ENCODE peak calls at places on chromosomes 12 and 14, in seven cellular contexts. One of them, this sample, is unnamed.
A peak's percentile ranks its signal among the peaks of the same experiment; 100 is the strongest.

GRCh38 chr12:94126067-94126466 is 22.3 kb upstream of the PLXNC1 start:
- DNase-seq in GM23248: no peak
- DNase-seq in GM23338: no peak
- DNase-seq in neural progenitor cell: no peak
- DNase-seq in SK-N-SH: no peak
- DNase-seq in MM.1S: no peak
- DNase-seq in OCI-LY7: no peak
- DNase-seq in this sample: no peak

GRCh38 chr14:99604766-99605298 is 825 bp upstream of the CCDC85C start:
- DNase-seq in GM23248: peak; percentile 77
- DNase-seq in GM23338: peak; percentile 60
- DNase-seq in neural progenitor cell: peak; percentile 82
- DNase-seq in SK-N-SH: peak; percentile 82
- DNase-seq in MM.1S: peak; percentile 11
- DNase-seq in OCI-LY7: peak; percentile 66
- DNase-seq in this sample: no peak

GRCh38 chr12:12812163-12812562 is 983 bp upstream of the DDX47 start:
- DNase-seq in GM23248: no peak
- DNase-seq in GM23338: no peak
- DNase-seq in neural progenitor cell: no peak
- DNase-seq in SK-N-SH: no peak
- DNase-seq in MM.1S: no peak
- DNase-seq in OCI-LY7: no peak
- DNase-seq in this sample: no peak

GRCh38 chr12:31874961-31875608 is 84.1 kb upstream of the RESF1 start:
- DNase-seq in GM23248: peak; percentile 50
- DNase-seq in GM23338: peak; percentile 29
- DNase-seq in neural progenitor cell: no peak
- DNase-seq in SK-N-SH: no peak
- DNase-seq in MM.1S: peak; percentile 21
- DNase-seq in OCI-LY7: peak; percentile 76
- DNase-seq in this sample: no peak

GRCh38 chr14:30623412-30624131 is 1.5 kb downstream of the SCFD1 start:
- DNase-seq in GM23248: no peak
- DNase-seq in GM23338: no peak
- DNase-seq in neural progenitor cell: no peak
- DNase-seq in SK-N-SH: no peak
- DNase-seq in MM.1S: no peak
- DNase-seq in OCI-LY7: no peak
- DNase-seq in this sample: no peak

GRCh38 chr12:61538951-61539350 is 721.3 kb upstream of the USP15 start:
- DNase-seq in GM23248: no peak
- DNase-seq in GM23338: peak; percentile 70
- DNase-seq in neural progenitor cell: peak; percentile 23
- DNase-seq in SK-N-SH: no peak
- DNase-seq in MM.1S: peak; percentile 20
- DNase-seq in OCI-LY7: peak; percentile 70
- DNase-seq in this sample: peak; percentile 26

GRCh38 chr12:113149361-113150150 is at the start of gene CFAP73:
- DNase-seq in GM23248: peak; percentile 90
- DNase-seq in GM23338: peak; percentile 98
- DNase-seq in neural progenitor cell: peak; percentile 96
- DNase-seq in SK-N-SH: peak; percentile 88
- DNase-seq in MM.1S: no peak
- DNase-seq in OCI-LY7: no peak
- DNase-seq in this sample: peak; percentile 62

GRCh38 chr14:22336031-22336430 is 253.0 kb downstream of the DAD1 start:
- DNase-seq in GM23248: no peak
- DNase-seq in GM23338: no peak
- DNase-seq in neural progenitor cell: no peak
- DNase-seq in SK-N-SH: no peak
- DNase-seq in MM.1S: no peak
- DNase-seq in OCI-LY7: no peak
- DNase-seq in this sample: no peak

GRCh38 chr12:45439039-45439438 is 223.1 kb downstream of the ANO6 start:
- DNase-seq in GM23248: peak; percentile 19
- DNase-seq in GM23338: no peak
- DNase-seq in neural progenitor cell: no peak
- DNase-seq in SK-N-SH: no peak
- DNase-seq in MM.1S: no peak
- DNase-seq in OCI-LY7: no peak
- DNase-seq in this sample: peak; percentile 8

GRCh38 chr12:79525357-79525756 is 165.4 kb downstream of the PAWR start:
- DNase-seq in GM23248: no peak
- DNase-seq in GM23338: no peak
- DNase-seq in neural progenitor cell: no peak
- DNase-seq in SK-N-SH: no peak
- DNase-seq in MM.1S: no peak
- DNase-seq in OCI-LY7: no peak
- DNase-seq in this sample: no peak

GRCh38 chr12:91680864-91681263 is 464.8 kb downstream of the BTG1 start:
- DNase-seq in GM23248: no peak
- DNase-seq in GM23338: no peak
- DNase-seq in neural progenitor cell: no peak
- DNase-seq in SK-N-SH: no peak
- DNase-seq in MM.1S: no peak
- DNase-seq in OCI-LY7: no peak
- DNase-seq in this sample: no peak

GRCh38 chr14:54909763-54910162 is 7.1 kb upstream of the GCH1 start:
- DNase-seq in GM23248: no peak
- DNase-seq in GM23338: no peak
- DNase-seq in neural progenitor cell: no peak
- DNase-seq in SK-N-SH: no peak
- DNase-seq in MM.1S: no peak
- DNase-seq in OCI-LY7: no peak
- DNase-seq in this sample: no peak

GRCh38 chr12:115597157-115597712 is 680.3 kb downstream of the MED13L start:
- DNase-seq in GM23248: peak; percentile 92
- DNase-seq in GM23338: no peak
- DNase-seq in neural progenitor cell: no peak
- DNase-seq in SK-N-SH: no peak
- DNase-seq in MM.1S: no peak
- DNase-seq in OCI-LY7: no peak
- DNase-seq in this sample: peak; percentile 16

GRCh38 chr14:101082436-101083384 is 179.2 kb upstream of the RTL1 start:
- DNase-seq in GM23248: no peak
- DNase-seq in GM23338: no peak
- DNase-seq in neural progenitor cell: no peak
- DNase-seq in SK-N-SH: no peak
- DNase-seq in MM.1S: no peak
- DNase-seq in OCI-LY7: no peak
- DNase-seq in this sample: no peak

GRCh38 chr14:64196668-64197411 is 97.3 kb downstream of the ESR2 start:
- DNase-seq in GM23248: peak; percentile 70
- DNase-seq in GM23338: peak; percentile 77
- DNase-seq in neural progenitor cell: peak; percentile 75
- DNase-seq in SK-N-SH: peak; percentile 79
- DNase-seq in MM.1S: no peak
- DNase-seq in OCI-LY7: no peak
- DNase-seq in this sample: no peak

GRCh38 chr12:53726946-53727309 is 324 bp downstream of the CALCOCO1 start:
- DNase-seq in GM23248: peak; percentile 52
- DNase-seq in GM23338: peak; percentile 55
- DNase-seq in neural progenitor cell: peak; percentile 42
- DNase-seq in SK-N-SH: no peak
- DNase-seq in MM.1S: no peak
- DNase-seq in OCI-LY7: no peak
- DNase-seq in this sample: no peak

GRCh38 chr12:86331457-86331856 is 75.3 kb upstream of the MGAT4C start:
- DNase-seq in GM23248: no peak
- DNase-seq in GM23338: no peak
- DNase-seq in neural progenitor cell: no peak
- DNase-seq in SK-N-SH: no peak
- DNase-seq in MM.1S: no peak
- DNase-seq in OCI-LY7: no peak
- DNase-seq in this sample: no peak

GRCh38 chr12:90589966-90590365 is 365.0 kb downstream of the CCER1 start:
- DNase-seq in GM23248: peak; percentile 46
- DNase-seq in GM23338: no peak
- DNase-seq in neural progenitor cell: no peak
- DNase-seq in SK-N-SH: no peak
- DNase-seq in MM.1S: no peak
- DNase-seq in OCI-LY7: no peak
- DNase-seq in this sample: no peak

GRCh38 chr12:109098142-109098652 is 800 bp downstream of the UNG start:
- DNase-seq in GM23248: peak; percentile 84
- DNase-seq in GM23338: no peak
- DNase-seq in neural progenitor cell: no peak
- DNase-seq in SK-N-SH: no peak
- DNase-seq in MM.1S: peak; percentile 38
- DNase-seq in OCI-LY7: no peak
- DNase-seq in this sample: no peak

GRCh38 chr12:109097140-109097434 is 310 bp upstream of the UNG start:
- DNase-seq in GM23248: no peak
- DNase-seq in GM23338: no peak
- DNase-seq in neural progenitor cell: no peak
- DNase-seq in SK-N-SH: no peak
- DNase-seq in MM.1S: no peak
- DNase-seq in OCI-LY7: no peak
- DNase-seq in this sample: no peak

GRCh38 chr12:109097435-109098141 is at the start of gene UNG:
- DNase-seq in GM23248: peak; percentile 99
- DNase-seq in GM23338: peak; percentile 98
- DNase-seq in neural progenitor cell: peak; percentile 99
- DNase-seq in SK-N-SH: peak; percentile 99
- DNase-seq in MM.1S: peak; percentile 97
- DNase-seq in OCI-LY7: peak; percentile 97
- DNase-seq in this sample: peak; percentile 87

GRCh38 chr12:109099426-109100020 is 2.1 kb downstream of the UNG start:
- DNase-seq in GM23248: peak; percentile 17
- DNase-seq in GM23338: no peak
- DNase-seq in neural progenitor cell: no peak
- DNase-seq in SK-N-SH: no peak
- DNase-seq in MM.1S: peak; percentile 51
- DNase-seq in OCI-LY7: no peak
- DNase-seq in this sample: no peak

DNA sequence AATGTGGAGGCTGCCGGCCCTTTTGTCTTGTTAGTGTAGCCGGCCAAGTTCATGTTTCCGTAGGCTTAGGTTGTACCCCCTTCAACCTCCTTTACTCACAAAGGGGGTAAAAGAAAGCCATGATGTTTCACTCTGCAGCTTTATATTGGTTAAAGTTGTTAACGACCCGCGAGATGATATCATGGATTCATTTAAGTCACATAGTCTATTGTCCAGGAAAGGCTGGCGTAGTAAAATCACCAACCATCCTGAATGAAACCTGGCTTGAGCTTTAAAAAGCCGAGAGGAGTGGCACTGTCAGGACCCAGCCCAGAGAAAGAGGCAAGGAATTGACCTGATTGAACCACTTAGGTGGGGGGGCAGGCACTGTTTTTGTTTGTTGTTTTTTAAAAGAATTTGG is 1.3 kb downstream of the UNG start:
- DNase-seq in GM23248: peak; percentile 53
- DNase-seq in GM23338: no peak
- DNase-seq in neural progenitor cell: peak; percentile 31
- DNase-seq in SK-N-SH: no peak
- DNase-seq in MM.1S: no peak
- DNase-seq in OCI-LY7: no peak
- DNase-seq in this sample: no peak
- TF ChIP-seq EZH2phosphoT487 in GM23248: no peak
- TF ChIP-seq EZH2phosphoT487 in GM23338: no peak
- TF ChIP-seq EZH2phosphoT487 in neural progenitor cell: no peak
- TF ChIP-seq EZH2phosphoT487 in SK-N-SH: no peak
- TF ChIP-seq EZH2phosphoT487 in MM.1S: no peak
- TF ChIP-seq EZH2phosphoT487 in OCI-LY7: no peak
- TF ChIP-seq EZH2phosphoT487 in this sample: no peak

DNA sequence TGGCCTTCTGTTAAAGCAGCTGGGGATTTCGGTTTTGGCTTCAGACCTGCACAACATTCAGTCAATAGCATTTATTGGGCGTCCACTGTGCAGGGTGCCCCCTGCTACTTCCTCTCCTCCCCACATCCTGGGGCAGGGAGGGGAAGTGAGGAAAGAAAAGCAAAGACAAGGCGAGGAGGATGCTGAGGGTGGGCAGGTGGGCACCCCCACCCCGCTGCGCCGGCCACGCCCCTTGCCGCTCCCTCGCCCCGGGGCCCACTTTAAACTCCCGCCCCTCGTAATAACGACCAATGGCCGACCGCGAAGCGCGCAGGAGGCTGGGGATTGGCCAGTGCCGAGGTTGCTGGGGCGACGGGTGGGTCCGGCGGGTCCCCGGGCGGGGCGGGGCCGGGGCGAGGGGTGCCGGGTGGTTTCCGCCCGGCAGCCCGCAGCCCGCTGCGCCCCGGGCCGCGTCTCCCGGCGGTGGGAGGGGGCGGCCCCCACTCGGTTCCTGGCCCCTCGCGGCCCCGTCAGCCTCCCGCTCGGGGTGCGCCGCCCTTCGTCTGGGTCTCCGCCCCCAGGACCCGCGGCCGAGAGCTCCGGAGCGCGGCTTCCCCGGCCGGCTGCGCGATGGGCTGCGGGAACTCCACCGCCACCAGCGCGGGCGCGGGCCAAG is at the start of gene C12orf75:
- DNase-seq in GM23248: peak; percentile 89
- DNase-seq in GM23338: peak; percentile 94
- DNase-seq in neural progenitor cell: peak; percentile 93
- DNase-seq in SK-N-SH: peak; percentile 97
- DNase-seq in MM.1S: peak; percentile 92
- DNase-seq in OCI-LY7: peak; percentile 95
- DNase-seq in this sample: peak; percentile 54
- TF ChIP-seq EZH2phosphoT487 in GM23248: no peak
- TF ChIP-seq EZH2phosphoT487 in GM23338: no peak
- TF ChIP-seq EZH2phosphoT487 in neural progenitor cell: no peak
- TF ChIP-seq EZH2phosphoT487 in SK-N-SH: no peak
- TF ChIP-seq EZH2phosphoT487 in MM.1S: no peak
- TF ChIP-seq EZH2phosphoT487 in OCI-LY7: no peak
- TF ChIP-seq EZH2phosphoT487 in this sample: no peak

GRCh38 chr12:3117628-3118027 is 40.4 kb downstream of the TSPAN9 start:
- DNase-seq in GM23248: peak; percentile 88
- DNase-seq in GM23338: no peak
- DNase-seq in neural progenitor cell: no peak
- DNase-seq in SK-N-SH: no peak
- DNase-seq in MM.1S: no peak
- DNase-seq in OCI-LY7: no peak
- DNase-seq in this sample: no peak
- TF ChIP-seq EZH2phosphoT487 in GM23248: no peak
- TF ChIP-seq EZH2phosphoT487 in GM23338: no peak
- TF ChIP-seq EZH2phosphoT487 in neural progenitor cell: no peak
- TF ChIP-seq EZH2phosphoT487 in SK-N-SH: no peak
- TF ChIP-seq EZH2phosphoT487 in MM.1S: no peak
- TF ChIP-seq EZH2phosphoT487 in OCI-LY7: no peak
- TF ChIP-seq EZH2phosphoT487 in this sample: no peak

DNA sequence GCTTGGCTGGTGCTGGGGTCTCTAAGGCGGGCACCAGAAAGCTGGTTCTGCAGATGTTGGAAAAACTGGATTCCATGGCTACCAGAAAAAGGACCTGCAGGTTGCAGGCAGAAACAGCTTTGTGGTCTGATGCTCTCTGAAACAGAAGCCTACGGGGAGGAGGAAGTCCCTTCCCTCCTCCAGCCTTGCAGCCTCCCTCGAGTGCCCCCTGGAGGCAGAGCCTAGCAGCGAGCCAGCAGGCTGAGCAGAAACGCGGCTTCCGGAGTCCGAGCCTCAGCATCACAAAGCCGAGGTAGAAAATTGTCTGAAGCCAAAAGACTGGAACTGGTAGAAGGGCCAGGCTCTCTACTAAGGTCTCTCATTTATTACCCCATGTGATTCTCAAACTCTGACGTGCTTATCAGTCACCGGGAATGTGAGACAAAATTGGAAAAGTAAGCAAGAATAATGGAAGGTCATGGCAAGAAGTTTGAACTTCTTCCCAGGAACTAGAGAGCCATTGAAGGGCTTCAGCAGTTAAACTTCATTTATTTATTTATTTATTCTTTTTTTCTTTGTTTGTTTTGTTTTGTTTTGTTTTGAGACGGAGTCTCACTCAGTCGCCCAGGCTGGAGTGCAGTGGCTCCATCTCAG is 82.2 kb upstream of the CPSF6 start:
- DNase-seq in GM23248: peak; percentile 88
- DNase-seq in GM23338: peak; percentile 95
- DNase-seq in neural progenitor cell: peak; percentile 91
- DNase-seq in SK-N-SH: peak; percentile 81
- DNase-seq in MM.1S: peak; percentile 93
- DNase-seq in OCI-LY7: peak; percentile 91
- DNase-seq in this sample: peak; percentile 69
- TF ChIP-seq EZH2phosphoT487 in GM23248: no peak
- TF ChIP-seq EZH2phosphoT487 in GM23338: no peak
- TF ChIP-seq EZH2phosphoT487 in neural progenitor cell: no peak
- TF ChIP-seq EZH2phosphoT487 in SK-N-SH: no peak
- TF ChIP-seq EZH2phosphoT487 in MM.1S: no peak
- TF ChIP-seq EZH2phosphoT487 in OCI-LY7: no peak
- TF ChIP-seq EZH2phosphoT487 in this sample: no peak

This sample was measured in HCT116.